ENCODE peak calls at places on chromosomes 13 and 19, in four cellular contexts. V is BJ, N is lung, J is mesenchymal stem cell. I is an unnamed sample.
A peak's percentile ranks its signal among the peaks of the same experiment; 100 is the strongest.

GRCh38 chr13:113083402-113084061 is 22.1 kb upstream of the F7 start:
- DNase-seq in V (no peak), N (peak; percentile 74), J (no peak), I (no peak)

GRCh38 chr19:12983561-12984142 is 11.6 kb upstream of the NFIX start:
- DNase-seq in V (no peak), J (peak; percentile 58), N (peak; percentile 69), I (peak; percentile 89)

GRCh38 chr13:113763961-113764792 is 5.2 kb downstream of the TMEM255B start:
- DNase-seq in V (no peak), N (no peak), J (no peak), I (no peak)

GRCh38 chr19:30742981-30743380 is 370.8 kb downstream of the ZNF536 start:
- DNase-seq in V (no peak), N (no peak), J (no peak), I (no peak)

GRCh38 chr13:97802213-97802612 is 151.3 kb upstream of the IPO5 start:
- DNase-seq in V (no peak), J (no peak), N (no peak), I (no peak)

GRCh38 chr19:34825212-34825611 is 52.2 kb upstream of the ZNF599 start:
- DNase-seq in N (no peak), V (no peak), J (no peak), I (no peak)

GRCh38 chr13:64810701-64811258 is 2419.4 kb downstream of the PCDH9 start:
- DNase-seq in N (no peak), J (peak; percentile 28), V (no peak), I (no peak)

GRCh38 chr13:40204246-40204645 is 462.2 kb downstream of the FOXO1 start:
- DNase-seq in V (no peak), J (no peak), N (no peak), I (no peak)

GRCh38 chr13:32211788-32212187 is 103.4 kb downstream of the ZAR1L start:
- DNase-seq in V (peak; percentile 99), N (no peak), J (peak; percentile 92), I (no peak)

GRCh38 chr19:41883463-41883820 is 458 bp downstream of the ARHGEF1 start:
- DNase-seq in J (no peak), V (no peak), N (no peak), I (no peak)

GRCh38 chr13:114161644-114162532 is 17.2 kb upstream of the CFAP97D2 start:
- DNase-seq in N (peak; percentile 57), V (no peak), J (no peak), I (no peak)

GRCh38 chr13:39913928-39914327 is 258.5 kb downstream of the COG6 start:
- DNase-seq in N (no peak), J (peak; percentile 17), V (no peak), I (no peak)

GRCh38 chr13:46728777-46729176 is 68.2 kb downstream of the ESD start:
- DNase-seq in J (peak; percentile 12), V (no peak), N (no peak), I (no peak)

GRCh38 chr19:17944301-17944700 is 11.5 kb downstream of the CCDC124 start:
- DNase-seq in V (peak; percentile 34), N (no peak), J (peak; percentile 35), I (no peak)

GRCh38 chr13:58977085-58977484 is 1186.6 kb downstream of the DIAPH3 start:
- DNase-seq in J (no peak), V (no peak), N (no peak), I (no peak)

GRCh38 chr19:16377521-16377920 is 52.9 kb downstream of the KLF2 start:
- DNase-seq in J (no peak), V (no peak), N (no peak), I (no peak)

GRCh38 chr13:48158290-48158689 is 63.4 kb upstream of the MED4 start:
- DNase-seq in J (no peak), V (no peak), N (no peak), I (no peak)

GRCh38 chr19:33685541-33685940 is 63.8 kb downstream of the CHST8 start:
- DNase-seq in J (no peak), V (no peak), N (no peak), I (no peak)

GRCh38 chr13:97223711-97224461 is 1.8 kb downstream of the MBNL2 start:
- DNase-seq in J (peak; percentile 94), V (peak; percentile 71), N (peak; percentile 61), I (no peak)

GRCh38 chr13:33388254-33388998 is 102.9 kb upstream of the STARD13 start:
- DNase-seq in J (no peak), N (no peak), V (no peak), I (no peak)

GRCh38 chr19:41398603-41399002 is 985 bp downstream of the BCKDHA start:
- DNase-seq in J (no peak), N (no peak), V (no peak), I (no peak)

GRCh38 chr19:12828494-12828893 is 5.9 kb downstream of the RTBDN start:
- DNase-seq in N (no peak), V (no peak), J (no peak), I (no peak)

GRCh38 chr19:19463348-19464117 is 51.8 kb downstream of the TSSK6 start:
- DNase-seq in N (no peak), V (no peak), J (peak; percentile 83), I (no peak)

GRCh38 chr13:48679941-48680630 is 26.4 kb downstream of the CYSLTR2 start:
- DNase-seq in N (no peak), J (no peak), V (no peak), I (no peak)

GRCh38 chr19:12527034-12527836 is 24.0 kb downstream of the ZNF564 start:
- DNase-seq in J (peak; percentile 49), V (no peak), N (no peak), I (no peak)

GRCh38 chr19:7137120-7137519 is 67.6 kb downstream of the ZNF557 start:
- DNase-seq in N (no peak), J (no peak), V (no peak), I (no peak)

GRCh38 chr13:51243832-51244231 is 21.6 kb downstream of the FAM124A start:
- DNase-seq in V (no peak), N (no peak), J (no peak), I (peak; percentile 74)

GRCh38 chr13:23159205-23159586 is 21.6 kb upstream of the SGCG start:
- DNase-seq in N (no peak), J (no peak), V (no peak), I (no peak)

GRCh38 chr13:26377038-26377437 is 123.1 kb downstream of the CDK8 start:
- DNase-seq in V (no peak), J (peak; percentile 32), N (no peak), I (no peak)

GRCh38 chr19:8612807-8613171 is 2.3 kb upstream of the ADAMTS10 start:
- DNase-seq in N (no peak), V (no peak), J (no peak), I (no peak)

GRCh38 chr19:10718205-10719196 is 622 bp downstream of the DNM2 start:
- DNase-seq in V (no peak), N (peak; percentile 52), J (peak; percentile 56), I (no peak)

GRCh38 chr19:53768401-53768800 is 55.7 kb downstream of the NLRP12 start:
- DNase-seq in V (no peak), N (no peak), J (no peak), I (no peak)

GRCh38 chr19:56170261-56170660 is 5.5 kb upstream of the GALP start:
- DNase-seq in N (peak; percentile 90), J (peak; percentile 28), V (no peak), I (no peak)

GRCh38 chr13:66443926-66444325 is 786.2 kb downstream of the PCDH9 start:
- DNase-seq in J (peak; percentile 29), N (no peak), V (no peak), I (no peak)

GRCh38 chr19:18587962-18588610 is 512 bp upstream of the REX1BD start:
- DNase-seq in J (no peak), N (no peak), V (no peak), I (no peak)

GRCh38 chr19:18428837-18429674 is 8.9 kb downstream of the ISYNA1 start:
- DNase-seq in J (peak; percentile 94), N (no peak), V (no peak), I (no peak)

GRCh38 chr13:27374650-27375049 is 49.8 kb upstream of the GTF3A start:
- DNase-seq in J (peak; percentile 87), V (peak; percentile 26), N (peak; percentile 75), I (no peak)

GRCh38 chr19:40585677-40586422 is 9.2 kb downstream of the SHKBP1 start:
- DNase-seq in J (no peak), N (peak; percentile 72), V (no peak), I (no peak)

GRCh38 chr13:20470136-20470535 is 55.5 kb downstream of the CRYL1 start:
- DNase-seq in N (no peak), J (no peak), V (no peak), I (no peak)

GRCh38 chr13:99636306-99636705 is 135.0 kb downstream of the TM9SF2 start:
- DNase-seq in V (no peak), N (no peak), J (no peak), I (no peak)
- H3K36me3 ChIP-seq in V (no peaks in the 10 kb centered on the region), N (no peaks in the 10 kb centered on the region), J (no peaks in the 10 kb centered on the region), I (no peaks in the 10 kb centered on the region)

GRCh38 chr19:49800771-49801170 is 12.3 kb downstream of the FUZ start:
- DNase-seq in N (no peak), J (no peak), V (no peak), I (no peak)

GRCh38 chr19:49799271-49799797 is 13.8 kb downstream of the FUZ start:
- DNase-seq in J (no peak), N (no peak), V (no peak), I (no peak)

GRCh38 chr19:49798574-49798973 is 14.5 kb downstream of the FUZ start:
- DNase-seq in V (no peak), J (no peak), N (no peak), I (no peak)

GRCh38 chr19:49801401-49801888 is 11.6 kb downstream of the FUZ start:
- DNase-seq in V (no peak), N (no peak), J (no peak), I (no peak)

DNA sequence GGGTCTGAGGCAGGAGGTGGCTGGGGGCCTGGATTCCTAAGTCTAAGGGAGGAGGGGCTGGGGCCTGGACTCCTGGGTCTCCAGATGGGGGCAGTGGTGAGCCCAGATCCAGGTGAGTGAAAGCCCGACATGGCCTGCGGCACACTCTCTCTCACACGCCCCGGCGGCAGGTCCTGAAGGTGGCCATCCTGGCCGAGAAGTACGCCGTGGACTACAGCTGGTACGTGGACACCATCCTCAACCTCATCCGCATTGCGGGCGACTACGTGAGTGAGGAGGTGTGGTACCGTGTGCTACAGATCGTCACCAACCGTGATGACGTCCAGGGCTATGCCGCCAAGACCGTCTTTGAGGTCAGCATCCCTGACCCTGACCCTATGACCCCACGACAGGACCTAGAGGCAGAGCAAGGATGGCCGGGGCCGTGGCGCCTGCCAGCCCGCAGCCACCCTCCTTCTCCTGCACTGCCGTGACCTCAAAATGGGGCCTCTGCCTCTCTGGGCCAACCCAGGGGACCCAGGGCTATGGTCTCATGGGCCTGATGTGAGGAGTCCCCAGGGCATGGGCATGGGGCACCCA is 13.2 kb downstream of the FUZ start:
- DNase-seq in N (no peak), V (no peak), J (no peak), I (no peak)
- H3K36me3 ChIP-seq in N (peaks cover 81% of the 10 kb centered on the region), V (peaks cover 61% of the 10 kb centered on the region), J (peaks cover 84% of the 10 kb centered on the region), I (peaks cover 2% of the 10 kb centered on the region)

GRCh38 chr19:48982280-48982679 is 10.8 kb downstream of the GYS1 start:
- DNase-seq in J (no peak), V (no peak), N (no peak), I (no peak)
- H3K36me3 ChIP-seq in J (peaks cover 77% of the 10 kb centered on the region), V (peaks cover 37% of the 10 kb centered on the region), N (peaks cover 27% of the 10 kb centered on the region), I (peaks cover 58% of the 10 kb centered on the region)

GRCh38 chr13:110676057-110676510 is 29.8 kb downstream of the CARS2 start:
- DNase-seq in V (no peak), N (no peak), J (no peak), I (no peak)
- H3K36me3 ChIP-seq in V (peaks cover 12% of the 10 kb centered on the region), N (peaks cover 33% of the 10 kb centered on the region), J (peaks cover 42% of the 10 kb centered on the region), I (peaks cover 36% of the 10 kb centered on the region)